ENCODE peak calls at places on chromosomes 5 and 9, in nine cellular contexts. B, R, V, Z, W, C, O, D and G are unnamed samples.

GRCh38 chr9:95325221-95325620 is 7.7 kb upstream of the FANCC start:
- DNase-seq in B (no peak), R (no peak), V (no peak), Z (no peak), W (no peak), C (no peak), O (no peak), D (no peak), G (no peak)

GRCh38 chr5:149442563-149443182 is 63.6 kb upstream of the IL17B start:
- DNase-seq in B (peak; percentile 83), R (peak; percentile 97), V (peak; percentile 81), Z (peak; percentile 26), W (peak; percentile 80), C (peak; percentile 64), O (no peak), D (peak; percentile 92), G (peak; percentile 80)

GRCh38 chr5:7446913-7447312 is 51.0 kb downstream of the ADCY2 start:
- DNase-seq in B (no peak), R (no peak), V (no peak), Z (no peak), W (no peak), C (no peak), O (no peak), D (no peak), G (no peak)

GRCh38 chr9:4126184-4126865 is 173.5 kb downstream of the GLIS3 start:
- DNase-seq in B (no peak), R (no peak), V (peak; percentile 47), Z (no peak), W (peak; percentile 17), C (peak; percentile 81), O (no peak), D (no peak), G (peak; percentile 72)

GRCh38 chr5:136308396-136308795 is 56.9 kb downstream of the TRPC7 start:
- DNase-seq in B (no peak), R (no peak), V (no peak), Z (no peak), W (no peak), C (no peak), O (no peak), D (no peak), G (no peak)

GRCh38 chr9:35908484-35909125 is 685 bp upstream of the SPAAR start:
- DNase-seq in B (no peak), R (peak; percentile 15), V (no peak), Z (peak; percentile 33), W (no peak), C (peak; percentile 82), O (no peak), D (no peak), G (no peak)

GRCh38 chr5:157535042-157535865 is 40.3 kb downstream of the ADAM19 start:
- DNase-seq in B (peak; percentile 78), R (no peak), V (no peak), Z (no peak), W (no peak), C (no peak), O (no peak), D (no peak), G (no peak)

GRCh38 chr5:159850192-159850573 is 66.1 kb upstream of the ADRA1B start:
- DNase-seq in B (no peak), R (no peak), V (peak; percentile 28), Z (no peak), W (no peak), C (peak; percentile 82), O (no peak), D (no peak), G (peak; percentile 90)

GRCh38 chr9:83062653-83063527 is at the start of gene RASEF:
- DNase-seq in B (no peak), R (peak; percentile 51), V (peak; percentile 15), Z (peak; percentile 72), W (peak; percentile 5), C (peak; percentile 41), O (peak; percentile 57), D (no peak), G (peak; percentile 78)

GRCh38 chr5:180644825-180645608 is 4.4 kb downstream of the FLT4 start:
- DNase-seq in B (no peak), R (peak; percentile 74), V (no peak), Z (no peak), W (peak; percentile 99), C (no peak), O (no peak), D (no peak), G (no peak)

GRCh38 chr5:137164961-137165360 is 334.2 kb downstream of the SPOCK1 start:
- DNase-seq in B (no peak), R (no peak), V (no peak), Z (no peak), W (no peak), C (no peak), O (no peak), D (no peak), G (no peak)

GRCh38 chr5:66882592-66883227 is 286.5 kb downstream of the MAST4 start:
- DNase-seq in B (no peak), R (no peak), V (no peak), Z (no peak), W (peak; percentile 42), C (no peak), O (no peak), D (no peak), G (peak; percentile 92)

GRCh38 chr9:4718911-4719310 is 22.1 kb downstream of the AK3 start:
- DNase-seq in B (no peak), R (no peak), V (no peak), Z (no peak), W (no peak), C (no peak), O (no peak), D (no peak), G (no peak)

GRCh38 chr5:136901-137300 is 44.9 kb downstream of the PLEKHG4B start:
- DNase-seq in B (no peak), R (no peak), V (no peak), Z (no peak), W (peak; percentile 11), C (no peak), O (no peak), D (no peak), G (no peak)

GRCh38 chr9:133572821-133573361 is 36.3 kb downstream of the FAM163B start:
- DNase-seq in B (peak; percentile 84), R (no peak), V (no peak), Z (peak; percentile 85), W (no peak), C (no peak), O (no peak), D (no peak), G (no peak)

GRCh38 chr5:158139161-158139560 is 280.2 kb upstream of the CLINT1 start:
- DNase-seq in B (no peak), R (no peak), V (no peak), Z (no peak), W (peak; percentile 1), C (no peak), O (no peak), D (no peak), G (peak; percentile 21)

GRCh38 chr9:136089697-136090045 is 5.4 kb downstream of the NACC2 start:
- DNase-seq in B (no peak), R (no peak), V (no peak), Z (peak; percentile 12), W (peak; percentile 66), C (no peak), O (no peak), D (peak; percentile 55), G (no peak)

GRCh38 chr5:120531215-120531614 is 67.1 kb downstream of the PRR16 start:
- DNase-seq in B (no peak), R (no peak), V (no peak), Z (no peak), W (no peak), C (no peak), O (no peak), D (no peak), G (no peak)

GRCh38 chr9:136341769-136342168 is 14.4 kb downstream of the GPSM1 start:
- DNase-seq in B (no peak), R (no peak), V (no peak), Z (no peak), W (no peak), C (no peak), O (no peak), D (no peak), G (no peak)

GRCh38 chr5:110258460-110258859 is 468.0 kb downstream of the TMEM232 start:
- DNase-seq in B (no peak), R (no peak), V (no peak), Z (peak; percentile 0), W (no peak), C (peak; percentile 13), O (no peak), D (no peak), G (peak; percentile 44)

GRCh38 chr5:80576383-80576782 is 6.3 kb upstream of the ANKRD34B start:
- DNase-seq in B (no peak), R (no peak), V (no peak), Z (no peak), W (no peak), C (no peak), O (no peak), D (peak; percentile 37), G (no peak)

GRCh38 chr5:122129332-122129731 is at the start of gene ZNF474:
- DNase-seq in B (peak; percentile 77), R (peak; percentile 65), V (peak; percentile 39), Z (no peak), W (peak; percentile 80), C (peak; percentile 98), O (peak; percentile 83), D (no peak), G (peak; percentile 97)

GRCh38 chr9:79242489-79242888 is 329.3 kb upstream of the TLE4 start:
- DNase-seq in B (no peak), R (no peak), V (no peak), Z (no peak), W (no peak), C (no peak), O (no peak), D (no peak), G (no peak)

GRCh38 chr9:6024035-6024554 is 8.7 kb upstream of the RANBP6 start:
- DNase-seq in B (no peak), R (peak; percentile 26), V (peak; percentile 67), Z (peak; percentile 14), W (peak; percentile 16), C (no peak), O (no peak), D (peak; percentile 76), G (no peak)

GRCh38 chr5:90709323-90710148 is 150.9 kb downstream of the ADGRV1 start:
- DNase-seq in B (no peak), R (peak; percentile 57), V (peak; percentile 55), Z (no peak), W (peak; percentile 56), C (no peak), O (peak; percentile 3), D (no peak), G (peak; percentile 27)

GRCh38 chr9:72292874-72293607 is 72.0 kb downstream of the ZFAND5 start:
- DNase-seq in B (no peak), R (no peak), V (peak; percentile 89), Z (no peak), W (no peak), C (peak; percentile 86), O (no peak), D (no peak), G (peak; percentile 30)

GRCh38 chr5:156155638-156156037 is 171.3 kb upstream of the SGCD start:
- DNase-seq in B (no peak), R (no peak), V (peak; percentile 40), Z (no peak), W (no peak), C (no peak), O (no peak), D (no peak), G (no peak)

GRCh38 chr9:124128568-124128967 is 117.0 kb downstream of the LHX2 start:
- DNase-seq in B (no peak), R (no peak), V (no peak), Z (no peak), W (peak; percentile 19), C (no peak), O (no peak), D (no peak), G (no peak)